ENCODE peak calls at places on chromosomes 6 and 20, in six cellular contexts. One of them, this sample, is unnamed.

GRCh38 chr6:16331328-16332174 is 93.2 kb downstream of the GMPR start:
- DNase-seq in IMR-90: peak; percentile 77
- DNase-seq in H9: peak; percentile 74
- DNase-seq in trophoblast cell: peak; percentile 80
- DNase-seq in H1: no peak
- DNase-seq in mesenchymal stem cell: peak; percentile 88
- DNase-seq in this sample: peak; percentile 56

GRCh38 chr6:64146094-64146493 is 510.5 kb downstream of the PHF3 start:
- DNase-seq in IMR-90: no peak
- DNase-seq in H9: no peak
- DNase-seq in trophoblast cell: no peak
- DNase-seq in H1: no peak
- DNase-seq in mesenchymal stem cell: no peak
- DNase-seq in this sample: no peak

GRCh38 chr6:73965408-73966145 is 269.6 kb downstream of the CD109 start:
- DNase-seq in IMR-90: no peak
- DNase-seq in H9: no peak
- DNase-seq in trophoblast cell: no peak
- DNase-seq in H1: no peak
- DNase-seq in mesenchymal stem cell: peak; percentile 19
- DNase-seq in this sample: no peak

GRCh38 chr20:57941572-57942381 is 232.0 kb upstream of the PMEPA1 start:
- DNase-seq in IMR-90: no peak
- DNase-seq in H9: no peak
- DNase-seq in trophoblast cell: peak; percentile 7
- DNase-seq in H1: no peak
- DNase-seq in mesenchymal stem cell: no peak
- DNase-seq in this sample: no peak

GRCh38 chr6:3389390-3390167 is 67.3 kb downstream of the SLC22A23 start:
- DNase-seq in IMR-90: peak; percentile 16
- DNase-seq in H9: no peak
- DNase-seq in trophoblast cell: no peak
- DNase-seq in H1: no peak
- DNase-seq in mesenchymal stem cell: no peak
- DNase-seq in this sample: no peak

GRCh38 chr20:62642666-62643520 is 590 bp downstream of the SLCO4A1 start:
- DNase-seq in IMR-90: peak; percentile 4
- DNase-seq in H9: peak; percentile 49
- DNase-seq in trophoblast cell: peak; percentile 52
- DNase-seq in H1: no peak
- DNase-seq in mesenchymal stem cell: no peak
- DNase-seq in this sample: no peak

GRCh38 chr20:4633780-4634179 is 87.9 kb upstream of the PRND start:
- DNase-seq in IMR-90: peak; percentile 93
- DNase-seq in H9: no peak
- DNase-seq in trophoblast cell: peak; percentile 73
- DNase-seq in H1: no peak
- DNase-seq in mesenchymal stem cell: peak; percentile 80
- DNase-seq in this sample: no peak

GRCh38 chr6:111417181-111417585 is 65.8 kb downstream of the REV3L start:
- DNase-seq in IMR-90: peak; percentile 17
- DNase-seq in H9: no peak
- DNase-seq in trophoblast cell: no peak
- DNase-seq in H1: no peak
- DNase-seq in mesenchymal stem cell: peak; percentile 50
- DNase-seq in this sample: no peak

GRCh38 chr6:169960891-169961611 is 209.6 kb downstream of the ERMARD start:
- DNase-seq in IMR-90: no peak
- DNase-seq in H9: peak; percentile 29
- DNase-seq in trophoblast cell: no peak
- DNase-seq in H1: no peak
- DNase-seq in mesenchymal stem cell: no peak
- DNase-seq in this sample: no peak

GRCh38 chr6:56771189-56771588 is 128.5 kb upstream of the DST start:
- DNase-seq in IMR-90: no peak
- DNase-seq in H9: no peak
- DNase-seq in trophoblast cell: no peak
- DNase-seq in H1: no peak
- DNase-seq in mesenchymal stem cell: no peak
- DNase-seq in this sample: no peak

GRCh38 chr6:56764081-56764566 is 121.4 kb upstream of the DST start:
- DNase-seq in IMR-90: peak; percentile 53
- DNase-seq in H9: peak; percentile 57
- DNase-seq in trophoblast cell: peak; percentile 44
- DNase-seq in H1: no peak
- DNase-seq in mesenchymal stem cell: peak; percentile 77
- DNase-seq in this sample: no peak

GRCh38 chr6:135779213-135779612 is 72.3 kb upstream of the PDE7B start:
- DNase-seq in IMR-90: no peak
- DNase-seq in H9: no peak
- DNase-seq in trophoblast cell: no peak
- DNase-seq in H1: no peak
- DNase-seq in mesenchymal stem cell: no peak
- DNase-seq in this sample: no peak
- H3K14ac ChIP-seq in IMR-90: no peak overlapping the region
- H3K14ac ChIP-seq in H9: no peak overlapping the region
- H3K14ac ChIP-seq in trophoblast cell: no peak overlapping the region
- H3K14ac ChIP-seq in H1: no peak overlapping the region
- H3K14ac ChIP-seq in mesenchymal stem cell: no peak overlapping the region
- H3K14ac ChIP-seq in this sample: no peak overlapping the region

GRCh38 chr6:41171908-41172307 is 9.0 kb upstream of the TREM2 start:
- DNase-seq in IMR-90: no peak
- DNase-seq in H9: peak; percentile 47
- DNase-seq in trophoblast cell: no peak
- DNase-seq in H1: no peak
- DNase-seq in mesenchymal stem cell: no peak
- DNase-seq in this sample: no peak

GRCh38 chr6:41174610-41175009 is 11.7 kb upstream of the TREM2 start:
- DNase-seq in IMR-90: no peak
- DNase-seq in H9: no peak
- DNase-seq in trophoblast cell: no peak
- DNase-seq in H1: no peak
- DNase-seq in mesenchymal stem cell: no peak
- DNase-seq in this sample: no peak

GRCh38 chr6:41167173-41167963 is 4.5 kb upstream of the TREM2 start:
- DNase-seq in IMR-90: peak; percentile 19
- DNase-seq in H9: peak; percentile 60
- DNase-seq in trophoblast cell: peak; percentile 11
- DNase-seq in H1: no peak
- DNase-seq in mesenchymal stem cell: peak; percentile 35
- DNase-seq in this sample: peak; percentile 30

GRCh38 chr6:41175084-41175483 is 12.2 kb upstream of the TREM2 start:
- DNase-seq in IMR-90: no peak
- DNase-seq in H9: no peak
- DNase-seq in trophoblast cell: no peak
- DNase-seq in H1: no peak
- DNase-seq in mesenchymal stem cell: no peak
- DNase-seq in this sample: no peak

DNA sequence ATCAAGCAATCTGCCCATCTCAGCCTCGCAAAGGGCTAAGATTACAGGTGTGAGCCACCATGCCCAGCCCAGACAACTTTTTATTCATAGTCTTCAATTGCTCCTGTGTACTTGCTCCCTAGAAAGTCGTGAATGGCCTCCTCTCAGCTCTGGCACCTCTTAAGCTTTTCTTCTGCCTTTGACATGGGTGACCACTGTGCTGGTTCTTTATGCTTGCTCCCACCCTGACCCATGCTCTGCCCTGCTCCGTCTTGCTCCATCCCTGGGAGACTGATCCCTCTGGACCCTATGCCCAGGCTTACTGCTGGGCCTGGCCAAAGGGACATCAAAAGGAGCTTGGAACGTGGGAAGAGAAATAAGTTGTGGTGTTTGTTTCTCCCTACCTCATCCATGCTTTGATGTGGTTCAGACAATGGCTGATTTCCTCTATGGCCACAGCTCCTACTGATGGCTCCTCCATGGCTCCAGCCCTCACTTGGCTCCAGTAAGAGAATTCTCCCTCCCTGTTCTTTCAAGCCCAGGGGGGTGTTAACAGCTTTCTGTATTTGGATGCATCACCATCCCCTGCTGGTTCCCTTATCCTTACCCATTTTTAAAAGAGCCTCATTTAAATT is 7.7 kb upstream of the TREM2 start:
- DNase-seq in IMR-90: no peak
- DNase-seq in H9: peak; percentile 14
- DNase-seq in trophoblast cell: no peak
- DNase-seq in H1: no peak
- DNase-seq in mesenchymal stem cell: no peak
- DNase-seq in this sample: no peak
- H2BK5ac ChIP-seq in IMR-90: no peak overlapping the region
- H2BK5ac ChIP-seq in H9: no peak overlapping the region
- H2BK5ac ChIP-seq in trophoblast cell: no peak overlapping the region
- H2BK5ac ChIP-seq in H1: no peak overlapping the region
- H2BK5ac ChIP-seq in mesenchymal stem cell: no peak overlapping the region
- H2BK5ac ChIP-seq in this sample: no peak overlapping the region

DNA sequence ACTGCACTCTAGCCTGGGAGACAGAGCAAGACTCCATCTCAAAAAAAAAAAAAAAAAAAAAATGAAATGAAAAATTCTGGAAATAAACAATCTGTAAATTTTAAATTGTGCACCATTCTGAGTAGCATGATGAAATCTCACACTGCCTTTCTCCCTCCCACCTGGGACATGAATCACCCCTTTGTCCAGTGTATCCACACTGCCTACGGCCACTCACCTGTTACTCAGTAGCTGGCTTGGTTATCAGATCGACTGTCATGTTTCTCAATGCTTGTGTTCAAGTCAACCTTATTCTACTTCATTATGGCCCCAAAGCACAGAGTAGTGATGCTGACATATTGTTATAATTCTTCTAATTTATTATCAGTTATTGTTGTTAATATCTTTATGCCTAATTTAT is 58.7 kb upstream of the MTHFD1L start:
- DNase-seq in IMR-90: no peak
- DNase-seq in H9: no peak
- DNase-seq in trophoblast cell: no peak
- DNase-seq in H1: no peak
- DNase-seq in mesenchymal stem cell: no peak
- DNase-seq in this sample: no peak
- H3K14ac ChIP-seq in IMR-90: no peak overlapping the region
- H3K14ac ChIP-seq in H9: no peak overlapping the region
- H3K14ac ChIP-seq in trophoblast cell: no peak overlapping the region
- H3K14ac ChIP-seq in H1: no peak overlapping the region
- H3K14ac ChIP-seq in mesenchymal stem cell: no peak overlapping the region
- H3K14ac ChIP-seq in this sample: no peak overlapping the region

GRCh38 chr20:38269715-38270114 is 9.2 kb upstream of the KIAA1755 start:
- DNase-seq in IMR-90: no peak
- DNase-seq in H9: no peak
- DNase-seq in trophoblast cell: no peak
- DNase-seq in H1: no peak
- DNase-seq in mesenchymal stem cell: no peak
- DNase-seq in this sample: no peak

GRCh38 chr20:38270869-38271608 is 10.5 kb upstream of the KIAA1755 start:
- DNase-seq in IMR-90: peak; percentile 99
- DNase-seq in H9: no peak
- DNase-seq in trophoblast cell: peak; percentile 28
- DNase-seq in H1: no peak
- DNase-seq in mesenchymal stem cell: peak; percentile 90
- DNase-seq in this sample: no peak

GRCh38 chr20:38268115-38268514 is 7.6 kb upstream of the KIAA1755 start:
- DNase-seq in IMR-90: no peak
- DNase-seq in H9: no peak
- DNase-seq in trophoblast cell: no peak
- DNase-seq in H1: no peak
- DNase-seq in mesenchymal stem cell: no peak
- DNase-seq in this sample: no peak

GRCh38 chr20:38271609-38272120 is 11.1 kb upstream of the KIAA1755 start:
- DNase-seq in IMR-90: no peak
- DNase-seq in H9: no peak
- DNase-seq in trophoblast cell: no peak
- DNase-seq in H1: no peak
- DNase-seq in mesenchymal stem cell: peak; percentile 22
- DNase-seq in this sample: no peak

GRCh38 chr20:38267251-38267650 is 6.7 kb upstream of the KIAA1755 start:
- DNase-seq in IMR-90: no peak
- DNase-seq in H9: no peak
- DNase-seq in trophoblast cell: no peak
- DNase-seq in H1: no peak
- DNase-seq in mesenchymal stem cell: no peak
- DNase-seq in this sample: no peak
- H2BK5ac ChIP-seq in IMR-90: no peak overlapping the region
- H2BK5ac ChIP-seq in H9: no peak overlapping the region
- H2BK5ac ChIP-seq in trophoblast cell: no peak overlapping the region
- H2BK5ac ChIP-seq in H1: no peak overlapping the region
- H2BK5ac ChIP-seq in mesenchymal stem cell: no peak overlapping the region
- H2BK5ac ChIP-seq in this sample: no peak overlapping the region